ENCODE peak calls at places on chromosomes 5 and 9, in five cellular contexts. F is suprapubic skin, U is transverse colon, N is SK-N-SH, L is ovary. V is an unnamed sample.

GRCh38 chr5:59555596-59555995 is 337.9 kb downstream of the PDE4D start:
- DNase-seq in F (no peak), U (no peak), N (no peak), L (no peak), V (no peak)

GRCh38 chr9:73116030-73116429 is 35.6 kb upstream of the ANXA1 start:
- DNase-seq in F (no peak), U (no peak), N (no peak), L (no peak), V (no peak)

GRCh38 chr9:107215381-107215780 is 67.7 kb upstream of the RAD23B start:
- DNase-seq in F (no peak), U (no peak), N (no peak), L (no peak), V (no peak)

GRCh38 chr5:112276996-112277395 is 142.1 kb downstream of the EPB41L4A start:
- DNase-seq in F (no peak), U (no peak), N (peak), L (no peak), V (no peak)

GRCh38 chr9:137785704-137786161 is 91.8 kb upstream of the CACNA1B start:
- DNase-seq in F (no peak), U (no peak), N (no peak), L (no peak), V (no peak)

GRCh38 chr9:36039696-36040095 is 3.0 kb downstream of the RECK start:
- DNase-seq in F (no peak), U (no peak), N (no peak), L (no peak), V (no peak)

GRCh38 chr5:39580702-39581498 is 156.1 kb upstream of the DAB2 start:
- DNase-seq in F (no peak), U (no peak), N (no peak), L (no peak), V (no peak)

GRCh38 chr9:133734600-133735414 is 3.3 kb downstream of the SARDH start:
- DNase-seq in F (no peak), U (no peak), N (no peak), L (no peak), V (no peak)

GRCh38 chr9:123562844-123563346 is 206.9 kb downstream of the CRB2 start:
- DNase-seq in F (no peak), U (no peak), N (no peak), L (no peak), V (no peak)

GRCh38 chr5:103526164-103526915 is 36.2 kb downstream of the NUDT12 start:
- DNase-seq in F (no peak), U (no peak), N (no peak), L (no peak), V (no peak)

GRCh38 chr9:14106699-14107098 is 207.2 kb downstream of the NFIB start:
- DNase-seq in F (no peak), U (no peak), N (no peak), L (no peak), V (no peak)

GRCh38 chr5:52989781-52990530 is 804 bp downstream of the ITGA2 start:
- DNase-seq in F (peak), U (peak), N (peak), L (peak), V (peak)

GRCh38 chr5:38515081-38515480 is 41.4 kb downstream of the LIFR start:
- DNase-seq in F (no peak), U (no peak), N (no peak), L (no peak), V (no peak)

GRCh38 chr9:107548298-107549142 is 59.0 kb upstream of the KLF4 start:
- DNase-seq in F (peak), U (no peak), N (no peak), L (no peak), V (no peak)

GRCh38 chr5:136012041-136012804 is 16.6 kb upstream of the TGFBI start:
- DNase-seq in F (no peak), U (no peak), N (no peak), L (no peak), V (no peak)

GRCh38 chr5:174550026-174550425 is 174.4 kb upstream of the MSX2 start:
- DNase-seq in F (no peak), U (no peak), N (no peak), L (no peak), V (no peak)

GRCh38 chr5:74647096-74647495 is 6.6 kb upstream of the ENC1 start:
- DNase-seq in F (no peak), U (no peak), N (no peak), L (no peak), V (no peak)

GRCh38 chr9:99020786-99021436 is 77.2 kb downstream of the COL15A1 start:
- DNase-seq in F (no peak), U (no peak), N (no peak), L (no peak), V (no peak)

GRCh38 chr5:150033334-150033733 is 32.8 kb downstream of the HMGXB3 start:
- DNase-seq in F (no peak), U (no peak), N (no peak), L (no peak), V (no peak)

GRCh38 chr9:72871685-72872084 is 81.2 kb downstream of the ALDH1A1 start:
- DNase-seq in F (no peak), U (no peak), N (no peak), L (no peak), V (no peak)

GRCh38 chr5:172147857-172148256 is 40.2 kb downstream of the STK10 start:
- DNase-seq in F (peak), U (peak), N (no peak), L (no peak), V (no peak)

GRCh38 chr5:68587181-68587580 is 371.6 kb downstream of the PIK3R1 start:
- DNase-seq in F (no peak), U (no peak), N (no peak), L (no peak), V (no peak)

GRCh38 chr5:105392122-105392709 is 1829.6 kb upstream of the NUDT12 start:
- DNase-seq in F (no peak), U (no peak), N (no peak), L (no peak), V (peak)

GRCh38 chr9:128001411-128002298 is 20.9 kb upstream of the EEIG1 start:
- DNase-seq in F (no peak), U (no peak), N (peak), L (no peak), V (no peak)

GRCh38 chr5:158407801-158408200 is 548.9 kb upstream of the CLINT1 start:
- DNase-seq in F (no peak), U (no peak), N (no peak), L (no peak), V (no peak)

GRCh38 chr5:113601423-113601822 is 87.9 kb downstream of the YTHDC2 start:
- DNase-seq in F (no peak), U (no peak), N (no peak), L (no peak), V (no peak)

GRCh38 chr9:9855503-9856078 is 757.2 kb downstream of the PTPRD start:
- DNase-seq in F (no peak), U (no peak), N (no peak), L (no peak), V (no peak)

GRCh38 chr5:157358871-157359270 is 92.9 kb downstream of the CYFIP2 start:
- DNase-seq in F (no peak), U (no peak), N (no peak), L (no peak), V (no peak)

GRCh38 chr9:21465859-21466518 is 16.1 kb downstream of the IFNE start:
- DNase-seq in F (no peak), U (no peak), N (peak), L (no peak), V (no peak)

GRCh38 chr9:107734231-107735014 is 244.9 kb upstream of the KLF4 start:
- DNase-seq in F (no peak), U (no peak), N (no peak), L (peak), V (no peak)

GRCh38 chr9:14080940-14081621 is 232.9 kb downstream of the NFIB start:
- DNase-seq in F (no peak), U (no peak), N (no peak), L (no peak), V (no peak)

GRCh38 chr9:127583605-127584053 is 28.4 kb upstream of the STXBP1 start:
- DNase-seq in F (no peak), U (no peak), N (no peak), L (no peak), V (no peak)

DNA sequence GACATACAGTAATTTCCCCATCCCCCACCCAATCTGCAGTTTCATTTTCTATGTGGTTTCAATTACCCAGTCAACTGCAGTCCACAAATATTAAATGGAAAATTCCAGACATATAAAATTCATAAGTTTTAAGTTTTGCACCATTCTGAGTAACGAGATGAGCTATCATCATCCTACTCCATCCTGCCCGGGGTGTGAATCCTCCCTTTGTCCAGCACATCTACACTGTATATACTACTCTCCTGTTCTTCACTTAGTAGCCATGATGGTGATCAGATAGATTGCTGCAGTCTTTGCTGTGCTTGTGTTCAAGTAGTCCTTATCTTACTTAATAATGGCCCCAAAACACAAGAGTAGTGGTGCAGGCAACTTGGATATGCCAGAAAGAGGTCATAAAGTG is 11.3 kb downstream of the OXCT1 start:
- DNase-seq in F (no peak), U (no peak), N (no peak), L (no peak), V (no peak)
- TF ChIP-seq EP300 in F (no peak), U (no peak), N (no peak), L (no peak), V (no peak)

DNA sequence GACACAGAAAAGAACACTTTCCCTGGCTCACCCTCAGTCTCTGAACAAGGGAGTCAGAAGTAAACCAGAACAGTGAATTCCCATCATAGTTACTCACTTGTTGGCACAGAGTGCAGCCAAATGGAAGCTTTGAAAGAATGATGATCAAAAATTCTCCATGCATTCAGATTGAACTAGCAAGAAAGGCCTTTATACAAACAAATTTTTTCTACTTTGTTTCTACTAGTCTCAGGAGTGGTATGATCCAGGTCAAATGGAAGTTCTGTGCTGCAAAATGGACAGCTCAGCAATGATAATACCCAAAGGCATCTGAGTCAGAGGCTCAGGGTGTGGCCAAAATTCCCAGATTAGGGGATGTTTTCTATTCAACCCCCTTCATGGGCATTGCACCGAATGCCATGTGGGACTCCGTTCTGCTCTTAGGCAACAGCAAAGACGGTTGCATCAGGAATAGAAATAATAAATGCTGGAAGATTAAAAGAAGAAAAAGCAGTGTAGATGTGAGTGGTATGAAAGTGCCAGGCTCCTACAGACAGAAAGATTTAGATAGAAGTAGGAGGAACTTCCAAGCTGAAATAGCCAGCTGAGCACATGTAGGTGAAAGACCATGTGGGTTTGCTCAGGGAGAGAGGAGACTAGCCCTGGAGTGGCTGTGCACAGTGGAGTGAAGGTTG is 24.0 kb upstream of the ASPN start:
- DNase-seq in F (peak), U (no peak), N (no peak), L (no peak), V (no peak)
- TF ChIP-seq EP300 in F (no peak), U (no peak), N (peak), L (no peak), V (no peak)

GRCh38 chr5:107068782-107069181 is 602.0 kb downstream of the EFNA5 start:
- DNase-seq in F (no peak), U (no peak), N (no peak), L (no peak), V (no peak)
- TF ChIP-seq EP300 in F (no peak), U (no peak), N (no peak), L (no peak), V (no peak)

GRCh38 chr5:108381955-108382783 is at the start of gene FBXL17:
- DNase-seq in F (peak), U (peak), N (peak), L (peak), V (peak)
- TF ChIP-seq EP300 in F (no peak), U (no peak), N (peak), L (no peak), V (peak)

GRCh38 chr5:164746723-164747122 is 1241.3 kb downstream of the MAT2B start:
- DNase-seq in F (no peak), U (no peak), N (no peak), L (no peak), V (no peak)

GRCh38 chr5:164742025-164742424 is 1236.6 kb downstream of the MAT2B start:
- DNase-seq in F (no peak), U (no peak), N (no peak), L (no peak), V (no peak)

GRCh38 chr5:164747371-164747770 is 1242.0 kb downstream of the MAT2B start:
- DNase-seq in F (no peak), U (no peak), N (no peak), L (no peak), V (no peak)

DNA sequence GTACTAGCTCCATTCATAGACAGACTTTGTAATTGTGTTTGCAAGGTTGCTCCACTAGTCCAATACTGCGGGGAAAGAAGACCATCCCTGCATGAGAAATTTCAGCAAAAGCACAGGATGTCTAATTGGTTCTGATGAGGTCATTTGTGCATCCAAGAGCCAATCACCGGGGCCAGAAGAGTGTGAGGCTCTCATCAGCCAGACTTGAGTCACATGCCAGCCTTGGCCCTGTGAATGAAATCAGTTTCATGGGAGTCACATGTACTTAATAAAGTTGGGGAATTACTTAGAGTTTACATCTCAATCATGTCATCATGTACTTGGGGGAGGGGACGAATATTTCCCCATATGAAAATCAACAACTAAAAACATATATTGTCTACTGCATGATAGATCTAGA is 1236.0 kb downstream of the MAT2B start:
- DNase-seq in F (no peak), U (no peak), N (no peak), L (no peak), V (no peak)
- TF ChIP-seq EP300 in F (no peak), U (no peak), N (no peak), L (no peak), V (no peak)

GRCh38 chr5:131796793-131797693 is at the start of gene FNIP1:
- DNase-seq in F (peak), U (peak), N (peak), L (peak), V (peak)
- TF ChIP-seq EP300 in F (no peak), U (peak), N (peak), L (peak), V (no peak)

DNA sequence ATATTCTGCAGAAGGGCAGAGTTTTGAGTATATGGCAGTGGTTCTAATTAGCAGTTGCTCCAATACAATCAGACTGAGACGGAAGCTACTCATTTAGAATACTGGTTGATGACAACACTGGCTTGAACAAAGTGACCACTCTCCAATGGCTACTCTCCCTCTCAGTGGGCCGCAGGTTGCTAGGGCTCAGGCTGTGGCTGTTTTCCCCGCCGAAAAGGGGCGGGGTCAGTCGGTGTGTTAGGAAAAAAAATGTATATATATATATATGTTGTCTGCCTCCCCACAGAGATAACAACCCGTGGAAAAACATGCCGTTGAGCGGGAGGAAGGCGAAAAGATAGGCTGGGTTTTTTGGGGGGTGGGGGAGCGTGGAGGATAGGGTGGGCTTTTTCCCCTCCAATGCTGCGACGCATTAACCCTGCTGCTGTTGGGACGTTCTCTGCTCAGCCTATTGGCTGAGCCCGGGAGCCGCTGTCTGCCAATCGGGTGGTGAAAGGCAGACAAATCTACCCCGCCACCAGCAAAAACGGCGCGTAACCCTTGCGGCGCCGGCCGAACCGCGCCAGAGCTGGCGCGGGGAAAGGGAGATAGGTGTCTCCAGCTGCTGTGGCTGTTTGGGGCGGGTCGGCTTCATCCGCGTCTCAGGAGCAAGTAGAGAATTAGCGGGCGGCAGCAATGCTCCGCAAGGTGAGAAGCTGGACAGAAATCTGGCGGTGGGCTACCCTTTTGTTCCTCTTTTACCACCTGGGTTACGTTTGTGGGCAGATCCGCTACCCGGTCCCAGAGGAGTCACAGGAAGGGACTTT is at the start of gene PCDHGC4:
- DNase-seq in F (no peak), U (no peak), N (peak), L (no peak), V (no peak)
- TF ChIP-seq EP300 in F (no peak), U (no peak), N (no peak), L (no peak), V (no peak)

GRCh38 chr9:5893134-5893505 is 2.4 kb downstream of the MLANA start:
- DNase-seq in F (no peak), U (no peak), N (no peak), L (no peak), V (no peak)

GRCh38 chr9:5893591-5894236 is 3.0 kb downstream of the MLANA start:
- DNase-seq in F (no peak), U (no peak), N (no peak), L (no peak), V (no peak)

GRCh38 chr9:5894237-5894959 is 3.7 kb downstream of the MLANA start:
- DNase-seq in F (no peak), U (no peak), N (no peak), L (no peak), V (no peak)

GRCh38 chr9:5890641-5891040 is at the start of gene MLANA:
- DNase-seq in F (no peak), U (no peak), N (no peak), L (no peak), V (no peak)

GRCh38 chr9:5892456-5893133 is 1.9 kb downstream of the MLANA start:
- DNase-seq in F (no peak), U (no peak), N (no peak), L (no peak), V (no peak)
- TF ChIP-seq EP300 in F (no peak), U (no peak), N (no peak), L (no peak), V (no peak)

DNA sequence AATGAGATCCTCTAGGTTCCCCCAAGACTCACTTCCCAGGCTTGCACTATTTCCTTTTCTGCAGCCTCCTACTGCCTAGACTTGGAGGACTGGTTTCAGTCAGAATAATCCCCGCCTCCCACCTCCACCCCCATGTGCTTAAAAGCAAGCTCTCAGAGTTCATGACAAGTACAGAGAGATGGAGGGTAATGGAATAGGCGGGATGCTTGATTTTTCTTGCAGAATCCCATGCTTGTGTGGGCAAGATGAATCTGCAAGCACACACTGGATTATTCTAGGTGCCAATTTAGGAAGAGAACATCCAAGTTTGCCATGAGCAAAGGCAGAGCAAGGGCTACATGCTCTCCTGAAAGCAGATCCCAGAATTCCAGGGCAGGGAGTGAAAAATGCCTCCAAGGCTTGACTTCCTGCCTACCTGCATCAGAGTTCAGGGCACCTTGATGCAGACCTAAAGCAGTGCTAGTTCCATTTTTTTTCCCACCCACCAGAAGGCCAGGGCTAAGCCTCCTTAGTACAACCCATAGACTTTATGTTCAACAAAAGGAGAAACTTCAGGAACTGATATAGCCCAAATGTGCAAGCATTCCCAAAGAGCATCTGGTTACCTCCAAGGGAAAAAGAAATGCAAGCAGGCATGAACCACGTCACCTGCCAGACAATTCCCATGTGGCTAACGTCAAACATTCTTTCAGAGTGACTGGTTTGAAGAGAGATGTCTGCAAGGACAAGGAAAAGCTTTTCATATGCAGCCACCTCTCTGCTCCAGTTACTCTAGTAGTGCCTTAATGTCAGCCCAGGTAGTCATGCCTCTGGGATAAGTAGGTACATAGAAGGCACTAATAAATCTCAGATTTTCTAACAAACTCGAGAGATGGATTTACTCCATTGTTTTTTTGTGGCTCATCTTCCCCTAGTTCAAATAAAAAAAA is 97.1 kb upstream of the IFNK start:
- DNase-seq in F (no peak), U (no peak), N (no peak), L (no peak), V (no peak)
- TF ChIP-seq EP300 in F (no peak), U (no peak), N (peak), L (no peak), V (no peak)